ENCODE peak calls at places on chromosomes 2 and 18, in nine cellular contexts. M is choroid plexus epithelial cell, N is A549, Z is astrocyte, Q is fibroblast of villous mesenchyme, W is spleen, B is cardiac muscle cell, H is WERI-Rb-1, C is stomach. E is an unnamed sample.
A peak's percentile ranks its signal among the peaks of the same experiment; 100 is the strongest.

GRCh38 chr18:25704096-25704870 is 352.3 kb upstream of the ZNF521 start:
- DNase-seq in M (no peak), N (no peak), Z (peak; percentile 7), Q (no peak), W (no peak), B (no peak), H (no peak), C (no peak), E (no peak)

GRCh38 chr2:199461455-199462166 is 3.9 kb upstream of the SATB2 start:
- DNase-seq in M (no peak), N (no peak), Z (no peak), Q (no peak), W (peak; percentile 58), B (no peak), H (no peak), C (no peak), E (no peak)

GRCh38 chr2:6937157-6937556 is 19.9 kb downstream of the RNF144A start:
- DNase-seq in M (no peak), N (no peak), Z (no peak), Q (no peak), W (no peak), B (no peak), H (no peak), C (no peak), E (no peak)

GRCh38 chr2:101892377-101892776 is 99.4 kb upstream of the IL1R2 start:
- DNase-seq in M (no peak), N (no peak), Z (no peak), Q (no peak), W (no peak), B (no peak), H (no peak), C (no peak), E (no peak)

GRCh38 chr18:77248873-77249582 is 620 bp upstream of the GALR1 start:
- DNase-seq in M (peak; percentile 12), N (no peak), Z (no peak), Q (no peak), W (no peak), B (no peak), H (peak; percentile 35), C (no peak), E (no peak)

GRCh38 chr18:32040936-32041335 is 22.3 kb downstream of the RNF125 start:
- DNase-seq in M (no peak), N (no peak), Z (no peak), Q (no peak), W (no peak), B (no peak), H (no peak), C (no peak), E (no peak)

GRCh38 chr2:98833172-98833916 is 102.4 kb upstream of the MGAT4A start:
- DNase-seq in M (no peak), N (no peak), Z (no peak), Q (no peak), W (no peak), B (no peak), H (no peak), C (no peak), E (no peak)

GRCh38 chr2:102141915-102142828 is at the start of gene IL1R1:
- DNase-seq in M (peak; percentile 89), N (peak; percentile 59), Z (peak; percentile 66), Q (peak; percentile 80), W (peak; percentile 92), B (peak; percentile 81), H (no peak), C (peak; percentile 84), E (peak; percentile 77)

GRCh38 chr2:102357975-102358374 is 2.4 kb downstream of the IL18R1 start:
- DNase-seq in M (no peak), N (no peak), Z (no peak), Q (no peak), W (no peak), B (no peak), H (no peak), C (no peak), E (no peak)

GRCh38 chr2:204220896-204221295 is 284.3 kb downstream of the ICOS start:
- DNase-seq in M (no peak), N (no peak), Z (no peak), Q (no peak), W (no peak), B (no peak), H (no peak), C (no peak), E (no peak)

GRCh38 chr2:10256031-10256524 is 46.6 kb upstream of the HPCAL1 start:
- DNase-seq in M (no peak), N (no peak), Z (no peak), Q (no peak), W (peak; percentile 62), B (no peak), H (no peak), C (no peak), E (no peak)

GRCh38 chr2:128372621-128373341 is 54.1 kb upstream of the HS6ST1 start:
- DNase-seq in M (no peak), N (no peak), Z (no peak), Q (no peak), W (peak; percentile 78), B (no peak), H (no peak), C (peak; percentile 32), E (no peak)

GRCh38 chr2:199312931-199313330 is 144.8 kb downstream of the SATB2 start:
- DNase-seq in M (no peak), N (no peak), Z (no peak), Q (no peak), W (no peak), B (no peak), H (no peak), C (no peak), E (no peak)

GRCh38 chr2:210795506-210795905 is 239.1 kb downstream of the CPS1 start:
- DNase-seq in M (no peak), N (no peak), Z (no peak), Q (no peak), W (no peak), B (no peak), H (no peak), C (no peak), E (no peak)

GRCh38 chr2:237566401-237567235 is at the start of gene PRLH:
- DNase-seq in M (no peak), N (no peak), Z (no peak), Q (no peak), W (peak; percentile 69), B (no peak), H (no peak), C (no peak), E (no peak)

DNA sequence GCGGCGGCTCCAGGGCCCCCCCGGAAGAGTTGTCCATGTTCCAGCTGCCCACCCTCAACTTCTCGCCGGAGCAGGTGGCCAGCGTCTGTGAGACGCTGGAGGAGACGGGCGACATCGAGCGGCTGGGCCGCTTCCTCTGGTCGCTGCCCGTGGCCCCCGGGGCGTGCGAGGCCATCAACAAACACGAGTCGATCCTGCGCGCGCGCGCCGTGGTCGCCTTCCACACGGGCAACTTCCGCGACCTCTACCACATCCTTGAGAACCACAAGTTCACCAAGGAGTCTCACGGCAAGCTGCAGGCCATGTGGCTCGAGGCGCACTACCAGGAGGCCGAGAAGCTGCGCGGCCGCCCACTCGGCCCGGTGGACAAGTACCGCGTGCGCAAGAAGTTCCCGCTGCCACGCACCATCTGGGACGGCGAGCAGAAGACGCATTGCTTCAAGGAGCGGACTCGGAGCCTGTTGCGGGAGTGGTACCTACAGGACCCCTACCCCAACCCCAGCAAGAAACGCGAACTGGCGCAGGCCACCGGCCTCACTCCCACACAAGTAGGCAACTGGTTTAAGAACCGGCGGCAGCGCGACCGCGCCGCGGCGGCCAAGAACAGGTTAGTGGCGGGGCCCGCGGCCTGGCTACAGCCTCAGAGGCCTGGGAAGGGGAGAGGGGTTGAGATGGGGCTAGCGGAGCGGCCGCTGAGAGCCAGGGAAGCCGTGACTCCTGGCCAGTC is 965 bp downstream of the SIX3 start:
- DNase-seq in M (no peak), N (no peak), Z (no peak), Q (no peak), W (peak; percentile 76), B (no peak), H (no peak), C (no peak), E (no peak)
- H3K4me3 ChIP-seq in M (no peak overlapping the region), N (no peak overlapping the region), Z (peak overlapping the region; percentile 50), Q (no peak overlapping the region), W (peak overlapping the region; percentile 23), B (peak overlapping the region; percentile 1), H (peak overlapping the region; percentile 82), C (peak overlapping the region; percentile 44), E (no peak overlapping the region)

GRCh38 chr2:212595036-212595654 is 56.5 kb upstream of the ERBB4 start:
- DNase-seq in M (peak; percentile 56), N (peak; percentile 45), Z (peak; percentile 31), Q (peak; percentile 12), W (no peak), B (peak; percentile 1), H (no peak), C (no peak), E (peak; percentile 71)
- TF ChIP-seq CTCF in M (peak; percentile 44), N (peak; percentile 41), Z (peak; percentile 23), Q (no peak), W (no peak), B (no peak), H (no peak), C (no peak), E (peak; percentile 56)

DNA sequence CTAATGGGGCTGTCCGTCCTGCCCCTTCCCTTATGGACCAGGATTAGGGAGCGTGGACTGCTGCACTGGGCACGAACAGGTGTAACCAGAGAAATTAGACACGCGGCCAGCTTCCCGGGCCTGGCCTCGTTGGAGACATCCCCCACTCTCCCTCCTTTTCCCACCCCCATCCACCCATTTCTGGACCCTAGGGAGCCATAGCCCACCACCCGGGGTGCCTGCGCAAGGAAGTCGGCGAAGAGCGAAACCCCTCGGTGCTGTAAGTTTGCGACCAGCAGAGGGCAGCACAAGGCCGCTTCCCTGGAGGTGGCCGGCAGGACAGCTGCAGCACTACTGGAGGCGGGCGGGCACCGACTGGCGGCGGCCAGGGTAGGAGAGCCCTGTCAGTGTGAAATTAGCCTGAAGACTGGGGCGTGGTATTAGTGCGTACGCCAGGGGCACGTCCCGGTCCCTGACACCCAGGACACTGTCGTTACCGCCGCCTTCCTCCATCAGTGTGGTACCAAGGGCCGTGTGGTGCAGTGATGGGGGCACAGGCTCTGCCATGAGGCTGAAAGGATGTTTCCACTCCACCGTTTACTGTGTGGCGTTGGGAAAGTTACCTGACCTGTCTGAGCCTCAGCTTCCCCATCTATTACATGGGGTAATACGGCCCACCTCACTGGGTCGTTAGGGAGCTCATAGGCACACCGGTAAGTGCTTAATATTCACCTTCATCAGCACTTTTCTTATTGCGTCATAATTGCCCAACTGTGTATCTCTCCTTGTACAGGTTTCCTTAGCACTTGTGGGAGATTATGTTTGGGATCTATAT is 36.0 kb upstream of the CD207 start:
- DNase-seq in M (peak; percentile 82), N (peak; percentile 88), Z (peak; percentile 28), Q (peak; percentile 79), W (peak; percentile 93), B (peak; percentile 83), H (peak; percentile 95), C (peak; percentile 90), E (peak; percentile 79)
- H3K4me3 ChIP-seq in M (no peak overlapping the region), N (peak overlapping the region; percentile 32), Z (no peak overlapping the region), Q (no peak overlapping the region), W (no peak overlapping the region), B (no peak overlapping the region), H (peak overlapping the region; percentile 37), C (peak overlapping the region; percentile 6), E (no peak overlapping the region)

DNA sequence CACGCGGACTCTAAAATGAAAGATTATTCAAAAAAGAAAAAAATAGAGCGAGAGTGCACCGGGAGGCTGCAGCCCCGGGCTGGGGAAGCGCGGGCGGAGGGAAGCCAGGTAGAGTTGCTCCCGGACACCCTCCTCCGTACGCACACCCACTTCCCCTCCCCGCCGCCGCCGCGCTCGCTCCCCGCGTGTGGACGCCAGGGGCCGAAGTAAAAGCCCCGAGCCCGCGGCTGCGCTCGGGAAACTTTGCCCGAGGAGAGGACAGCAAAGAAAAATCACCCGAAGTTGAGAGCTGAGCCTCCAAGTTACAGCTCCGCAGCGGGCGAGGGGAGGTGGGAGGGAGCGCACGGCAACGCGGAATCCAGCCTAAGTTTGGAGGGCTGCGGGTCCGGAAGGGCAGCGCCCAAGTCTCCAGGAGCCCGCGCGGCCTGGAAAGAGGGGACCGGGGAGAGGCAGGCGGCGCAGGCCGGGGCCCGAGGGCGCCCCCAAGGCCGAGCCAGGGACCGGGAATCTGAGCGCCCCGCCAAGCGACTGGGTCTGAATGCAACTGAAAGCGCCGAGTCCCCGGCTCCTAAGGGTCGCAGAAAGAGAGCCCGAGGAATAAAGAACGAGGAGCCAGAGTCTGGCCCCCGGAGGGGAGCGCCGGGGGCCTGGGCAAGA is 666 bp upstream of the BCL11A start:
- DNase-seq in M (peak; percentile 30), N (peak; percentile 17), Z (peak; percentile 18), Q (no peak), W (peak; percentile 94), B (peak; percentile 28), H (peak; percentile 64), C (no peak), E (peak; percentile 48)
- TF ChIP-seq CTCF in M (no peak), N (peak; percentile 16), Z (no peak), Q (no peak), W (no peak), B (no peak), H (no peak), C (no peak), E (no peak)